ENCODE peak calls at places on chromosomes 3 and 15, in ten cellular contexts. Z is ovary, F is choroid plexus epithelial cell, C is suprapubic skin, Y is BJ, I is kidney, T is AG09309, S is fibroblast of pulmonary artery, R is astrocyte of the spinal cord, U is astrocyte of the cerebellum. O is an unnamed sample.

GRCh38 chr3:46660543-46661523 is 32.6 kb downstream of the ALS2CL start:
- DNase-seq in I (no peak), Z (no peak), S (no peak), Y (no peak), C (peak), R (no peak), F (no peak), T (no peak), U (no peak), O (no peak)

GRCh38 chr3:14725564-14726420 is 50.9 kb downstream of the C3orf20 start:
- DNase-seq in I (peak), S (peak), U (no peak), Z (peak), T (no peak), R (no peak), F (peak), Y (no peak), C (no peak), O (no peak)

GRCh38 chr15:83436513-83437158 is 10.5 kb upstream of the SH3GL3 start:
- DNase-seq in Z (no peak), U (peak), T (no peak), R (peak), F (peak), Y (no peak), S (peak), I (no peak), C (no peak), O (no peak)

GRCh38 chr3:132596816-132597433 is at the start of gene ACKR4:
- DNase-seq in U (no peak), T (no peak), Y (no peak), Z (no peak), I (no peak), R (no peak), F (peak), C (no peak), S (peak), O (no peak)

GRCh38 chr3:129513705-129514104 is 14.7 kb upstream of the RHO start:
- DNase-seq in R (no peak), F (no peak), Y (no peak), C (no peak), T (no peak), Z (no peak), U (no peak), S (no peak), I (no peak), O (no peak)

GRCh38 chr3:17069754-17070153 is 185.0 kb downstream of the PLCL2 start:
- DNase-seq in I (no peak), R (no peak), C (no peak), F (no peak), Z (no peak), S (no peak), Y (no peak), T (no peak), U (no peak), O (no peak)

GRCh38 chr3:146124141-146124801 is 36.7 kb downstream of the PLOD2 start:
- DNase-seq in Y (no peak), Z (no peak), U (no peak), F (peak), C (no peak), I (no peak), S (peak), T (no peak), R (no peak), O (no peak)

GRCh38 chr15:53833134-53833624 is 73.7 kb upstream of the WDR72 start:
- DNase-seq in Z (no peak), T (no peak), F (peak), R (peak), S (no peak), C (no peak), U (peak), I (no peak), Y (no peak), O (peak)

GRCh38 chr3:162538906-162539305 is 1042.3 kb downstream of the OTOL1 start:
- DNase-seq in T (no peak), F (peak), U (no peak), R (no peak), Y (no peak), C (no peak), S (no peak), Z (no peak), I (no peak), O (no peak)

GRCh38 chr3:159782724-159783421 is 205.8 kb upstream of the IL12A start:
- DNase-seq in S (no peak), U (no peak), Z (no peak), C (no peak), T (no peak), R (no peak), I (no peak), F (no peak), Y (no peak), O (no peak)

GRCh38 chr3:46371802-46372340 is 1.1 kb downstream of the CCR5 start:
- DNase-seq in Z (no peak), C (no peak), U (no peak), T (no peak), S (no peak), R (no peak), F (no peak), Y (no peak), I (no peak), O (no peak)

GRCh38 chr3:24583004-24583403 is 88.4 kb upstream of the THRB start:
- DNase-seq in R (no peak), C (no peak), T (no peak), U (no peak), F (peak), Z (no peak), S (peak), Y (no peak), I (no peak), O (no peak)

DNA sequence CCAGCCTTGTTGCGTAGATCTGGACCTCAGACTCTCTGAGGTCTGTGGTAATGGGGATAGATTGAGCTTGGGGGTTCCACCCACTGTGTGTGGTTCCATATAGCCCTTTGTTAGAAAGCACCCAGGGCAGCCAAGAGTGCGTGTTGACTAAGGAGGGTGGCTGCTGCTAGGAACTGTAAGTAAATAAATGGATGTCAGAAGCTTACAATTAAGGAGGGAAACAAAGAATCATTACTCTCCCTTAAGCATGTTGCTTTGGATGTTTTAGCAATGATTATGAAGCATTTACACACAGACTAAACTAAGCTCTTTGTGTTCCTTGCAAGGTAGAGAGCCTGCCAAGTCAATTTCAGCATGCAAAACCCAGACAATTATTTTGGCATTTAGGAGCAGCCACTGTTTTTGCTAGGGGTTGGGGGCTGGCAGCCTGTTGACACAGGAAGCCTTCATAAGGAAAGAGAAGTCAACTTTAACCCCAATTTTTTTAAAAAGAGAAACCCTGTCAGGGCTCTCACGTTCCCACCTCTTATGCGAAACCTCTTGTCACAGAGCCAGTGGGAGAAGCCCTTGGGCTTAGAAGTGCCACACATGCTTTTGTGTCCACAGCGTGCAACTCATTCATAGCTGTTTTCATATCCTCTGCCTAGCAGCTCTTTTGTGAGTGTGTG is 127.8 kb downstream of the CMSS1 start:
- DNase-seq in U (peak), S (no peak), T (no peak), Y (peak), R (peak), Z (no peak), F (no peak), C (no peak), I (no peak), O (no peak)
- H3K4me3 ChIP-seq in U (no peak), S (no peak), T (no peak), Y (no peak), R (no peak), Z (no peak), F (no peak), C (no peak), I (no peak), O (no peak)

GRCh38 chr15:70259640-70260066 is 161.9 kb upstream of the TLE3 start:
- DNase-seq in I (peak), U (no peak), Z (no peak), R (no peak), F (no peak), C (no peak), T (no peak), S (no peak), Y (no peak), O (no peak)

GRCh38 chr15:70260580-70260979 is 162.9 kb upstream of the TLE3 start:
- DNase-seq in F (no peak), C (no peak), S (no peak), T (no peak), Z (no peak), U (no peak), Y (no peak), I (peak), R (no peak), O (no peak)

GRCh38 chr15:70261083-70261482 is 163.4 kb upstream of the TLE3 start:
- DNase-seq in I (peak), F (no peak), R (no peak), T (no peak), Z (no peak), S (no peak), Y (no peak), C (no peak), U (no peak), O (no peak)

GRCh38 chr15:70259030-70259424 is 161.3 kb upstream of the TLE3 start:
- DNase-seq in T (no peak), C (no peak), F (peak), Y (no peak), U (no peak), R (peak), Z (peak), I (peak), S (peak), O (no peak)

DNA sequence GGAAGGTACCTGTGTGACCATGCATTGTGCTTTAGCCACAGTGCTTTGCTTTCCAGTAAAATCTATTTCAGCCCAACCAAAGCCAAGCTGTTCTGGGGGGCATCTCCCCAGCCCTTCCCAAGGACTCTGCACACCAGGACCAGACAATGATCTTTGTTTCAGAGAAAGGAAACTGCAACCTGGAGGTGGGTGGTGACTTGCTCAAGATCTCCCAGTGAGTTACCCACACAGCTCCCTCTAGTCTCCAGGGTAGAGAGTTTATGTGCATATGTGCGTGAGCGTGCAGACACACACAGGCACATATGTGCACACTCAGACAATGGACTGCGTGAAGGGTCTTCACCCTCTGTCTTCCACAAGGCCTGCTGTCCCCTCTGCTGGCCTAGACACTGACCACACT is 162.4 kb upstream of the TLE3 start:
- DNase-seq in C (no peak), R (no peak), S (no peak), F (no peak), Y (no peak), I (no peak), T (no peak), Z (no peak), U (no peak), O (no peak)
- TF ChIP-seq CTCF in C (no peak), R (no peak), S (no peak), F (no peak), Y (no peak), I (no peak), T (no peak), Z (no peak), U (no peak), O (peak)

GRCh38 chr15:60589728-60590127 is 110.8 kb upstream of the ICE2 start:
- DNase-seq in S (no peak), Z (no peak), Y (peak), F (no peak), C (no peak), T (peak), U (no peak), R (no peak), I (no peak), O (no peak)
- H3K4me3 ChIP-seq in S (no peak), Z (no peak), Y (no peak), F (no peak), C (peak), T (no peak), U (no peak), R (no peak), I (peak), O (peak)

GRCh38 chr3:141050913-141051632 is at the start of gene SPSB4:
- DNase-seq in Z (no peak), T (no peak), F (peak), S (peak), R (peak), C (no peak), U (no peak), I (peak), Y (no peak), O (no peak)
- TF ChIP-seq CTCF in Z (no peak), T (no peak), F (no peak), S (no peak), R (peak), C (no peak), U (no peak), I (no peak), Y (no peak), O (no peak)

GRCh38 chr3:187946031-187946691 is 200.9 kb upstream of the BCL6 start:
- DNase-seq in I (no peak), C (no peak), U (no peak), T (no peak), R (peak), S (peak), Y (no peak), F (peak), Z (no peak), O (no peak)
- H3K4me3 ChIP-seq in I (no peak), C (no peak), U (no peak), T (no peak), R (no peak), S (no peak), Y (no peak), F (no peak), Z (no peak), O (no peak)

GRCh38 chr3:153285194-153285641 is 123.2 kb downstream of the RAP2B start:
- DNase-seq in C (no peak), T (no peak), U (no peak), R (peak), Z (no peak), F (peak), S (peak), I (no peak), Y (no peak), O (no peak)
- TF ChIP-seq CTCF in C (no peak), T (peak), U (peak), R (peak), Z (no peak), F (peak), S (peak), I (no peak), Y (peak), O (no peak)

O was measured in epithelial cell of proximal tubule.